ENCODE peak calls at places on chromosome 19, in five cellular contexts. S, Q, U, E and O are unnamed samples. For H3K4me1, the result is how much of the 10 kb centered on the place peaks cover.

GRCh38 chr19:9140159-9140874 is at the start of gene ZNF317:
- DNase-seq in E (peak), S (peak), U (peak), Q (peak), O (peak)

GRCh38 chr19:13154911-13155471 is 4.8 kb downstream of the IER2 start:
- DNase-seq in E (peak), Q (peak), U (peak), S (peak), O (peak)

GRCh38 chr19:4506449-4507149 is 11.7 kb downstream of the PLIN4 start:
- DNase-seq in S (no peak), U (no peak), Q (peak), E (no peak), O (no peak)

GRCh38 chr19:28581468-28581770 is 631.5 kb downstream of the UQCRFS1 start:
- DNase-seq in Q (no peak), S (no peak), E (no peak), U (no peak), O (no peak)

GRCh38 chr19:42250666-42251531 is 4.0 kb downstream of the ERF start:
- DNase-seq in U (peak), Q (peak), E (no peak), S (peak), O (no peak)

GRCh38 chr19:6801397-6802086 is 29.0 kb downstream of the VAV1 start:
- DNase-seq in S (peak), E (peak), Q (no peak), U (peak), O (peak)

GRCh38 chr19:39941615-39942507 is 7.4 kb upstream of the FCGBP start:
- DNase-seq in E (no peak), S (no peak), U (no peak), Q (peak), O (peak)

GRCh38 chr19:50908311-50908710 is 2.9 kb downstream of the KLK4 start:
- DNase-seq in U (no peak), E (no peak), Q (no peak), S (no peak), O (no peak)

GRCh38 chr19:46984077-46985010 is 35.3 kb upstream of the NPAS1 start:
- DNase-seq in U (no peak), E (no peak), Q (peak), S (no peak), O (no peak)

GRCh38 chr19:46372901-46373572 is 26.1 kb downstream of the PPP5C start:
- DNase-seq in E (no peak), S (peak), U (peak), Q (peak), O (no peak)

GRCh38 chr19:40390084-40390742 is at the start of gene HIPK4:
- DNase-seq in E (no peak), U (no peak), Q (no peak), S (no peak), O (no peak)

GRCh38 chr19:10010247-10010691 is at the start of gene COL5A3:
- DNase-seq in E (peak), Q (peak), U (peak), S (peak), O (no peak)

GRCh38 chr19:17121736-17122293 is 46.2 kb downstream of the MYO9B start:
- DNase-seq in S (peak), E (no peak), U (no peak), Q (peak), O (no peak)

GRCh38 chr19:5801796-5802616 is 2.9 kb upstream of the NRTN start:
- DNase-seq in E (no peak), Q (peak), U (no peak), S (no peak), O (no peak)

GRCh38 chr19:21474671-21475181 is 30.7 kb upstream of the ZNF429 start:
- DNase-seq in E (peak), S (peak), Q (peak), U (peak), O (peak)

GRCh38 chr19:33905937-33906577 is 109.4 kb downstream of the KCTD15 start:
- DNase-seq in E (peak), Q (no peak), S (peak), U (peak), O (no peak)

GRCh38 chr19:22919946-22920345 is 83.0 kb downstream of the ZNF728 start:
- DNase-seq in S (no peak), U (no peak), E (no peak), Q (no peak), O (no peak)

GRCh38 chr19:50921391-50922315 is 10.5 kb upstream of the KLK4 start:
- DNase-seq in U (no peak), E (no peak), S (peak), Q (no peak), O (no peak)

GRCh38 chr19:39508629-39509028 is 6.3 kb upstream of the SELENOV start:
- DNase-seq in E (no peak), S (no peak), U (no peak), Q (no peak), O (no peak)

GRCh38 chr19:40190891-40191835 is at the start of gene MAP3K10:
- DNase-seq in U (peak), E (peak), S (peak), Q (peak), O (peak)

GRCh38 chr19:44609219-44609618 is 4.1 kb upstream of the IGSF23 start:
- DNase-seq in S (no peak), Q (peak), E (no peak), U (no peak), O (no peak)

GRCh38 chr19:47369923-47370625 is 21.0 kb downstream of the DHX34 start:
- DNase-seq in U (no peak), S (no peak), E (no peak), Q (peak), O (no peak)

GRCh38 chr19:6161271-6161850 is 25.9 kb downstream of the ACSBG2 start:
- DNase-seq in S (no peak), E (peak), Q (no peak), U (no peak), O (peak)

GRCh38 chr19:17757125-17757524 is 5.8 kb downstream of the FCHO1 start:
- DNase-seq in Q (no peak), S (peak), E (peak), U (peak), O (no peak)

GRCh38 chr19:7743425-7743841 is 3.9 kb downstream of the CD209 start:
- DNase-seq in S (no peak), E (no peak), U (peak), Q (no peak), O (no peak)

GRCh38 chr19:49475191-49475932 is 1.3 kb downstream of the FLT3LG start:
- DNase-seq in Q (no peak), E (no peak), U (no peak), S (no peak), O (no peak)

GRCh38 chr19:57075801-57076492 is 43.8 kb upstream of the USP29 start:
- DNase-seq in Q (no peak), U (no peak), S (no peak), E (no peak), O (no peak)

GRCh38 chr19:57566396-57567256 is 7.0 kb upstream of the ZNF550 start:
- DNase-seq in S (no peak), Q (peak), E (no peak), U (no peak), O (no peak)

GRCh38 chr19:10112037-10112751 is 701 bp downstream of the P2RY11 start:
- DNase-seq in U (no peak), E (no peak), Q (peak), S (no peak), O (peak)

GRCh38 chr19:49855676-49856573 is 5.0 kb downstream of the PTOV1 start:
- DNase-seq in S (no peak), Q (no peak), E (peak), U (peak), O (no peak)

GRCh38 chr19:38617764-38618589 is at the start of gene MAP4K1:
- DNase-seq in Q (no peak), E (peak), S (no peak), U (peak), O (peak)

GRCh38 chr19:50837300-50837699 is 3.9 kb upstream of the KLK15 start:
- DNase-seq in E (peak), S (no peak), U (no peak), Q (no peak), O (no peak)

GRCh38 chr19:18208098-18208951 is 4.5 kb upstream of the RAB3A start:
- DNase-seq in S (no peak), U (peak), Q (peak), E (peak), O (peak)

GRCh38 chr19:37964109-37964508 is 57.1 kb downstream of the SIPA1L3 start:
- DNase-seq in E (no peak), Q (no peak), U (no peak), S (peak), O (no peak)

GRCh38 chr19:9130965-9131364 is 4.2 kb upstream of the OR7G3 start:
- DNase-seq in E (no peak), Q (peak), S (no peak), U (no peak), O (no peak)

GRCh38 chr19:15256708-15257331 is 24.6 kb upstream of the EPHX3 start:
- DNase-seq in U (no peak), E (no peak), Q (no peak), S (no peak), O (no peak)

DNA sequence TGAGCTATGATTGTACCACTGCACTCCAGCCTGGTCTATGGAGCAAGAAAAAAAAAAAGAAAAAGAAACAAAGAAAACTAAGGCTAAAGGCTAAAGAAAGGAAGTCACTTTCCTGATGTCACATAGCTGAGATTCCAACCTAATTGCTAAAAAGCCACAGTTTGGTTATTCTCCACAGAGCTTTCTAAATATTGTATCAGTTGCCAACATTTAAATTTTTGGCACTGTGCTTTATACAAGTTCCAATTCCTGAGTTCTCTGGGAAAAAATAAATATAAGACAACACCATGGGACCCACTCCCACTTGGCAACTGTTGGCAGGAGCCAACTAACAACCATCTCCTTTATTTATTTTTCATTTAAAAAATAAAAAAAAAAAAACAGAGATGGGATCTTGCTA is 11.2 kb upstream of the LYPD3 start:
- DNase-seq in U (no peak), S (no peak), E (no peak), Q (peak), O (no peak)
- H3K27ac ChIP-seq in U (no peak), S (peak), E (peak), Q (no peak), O (no peak)

DNA sequence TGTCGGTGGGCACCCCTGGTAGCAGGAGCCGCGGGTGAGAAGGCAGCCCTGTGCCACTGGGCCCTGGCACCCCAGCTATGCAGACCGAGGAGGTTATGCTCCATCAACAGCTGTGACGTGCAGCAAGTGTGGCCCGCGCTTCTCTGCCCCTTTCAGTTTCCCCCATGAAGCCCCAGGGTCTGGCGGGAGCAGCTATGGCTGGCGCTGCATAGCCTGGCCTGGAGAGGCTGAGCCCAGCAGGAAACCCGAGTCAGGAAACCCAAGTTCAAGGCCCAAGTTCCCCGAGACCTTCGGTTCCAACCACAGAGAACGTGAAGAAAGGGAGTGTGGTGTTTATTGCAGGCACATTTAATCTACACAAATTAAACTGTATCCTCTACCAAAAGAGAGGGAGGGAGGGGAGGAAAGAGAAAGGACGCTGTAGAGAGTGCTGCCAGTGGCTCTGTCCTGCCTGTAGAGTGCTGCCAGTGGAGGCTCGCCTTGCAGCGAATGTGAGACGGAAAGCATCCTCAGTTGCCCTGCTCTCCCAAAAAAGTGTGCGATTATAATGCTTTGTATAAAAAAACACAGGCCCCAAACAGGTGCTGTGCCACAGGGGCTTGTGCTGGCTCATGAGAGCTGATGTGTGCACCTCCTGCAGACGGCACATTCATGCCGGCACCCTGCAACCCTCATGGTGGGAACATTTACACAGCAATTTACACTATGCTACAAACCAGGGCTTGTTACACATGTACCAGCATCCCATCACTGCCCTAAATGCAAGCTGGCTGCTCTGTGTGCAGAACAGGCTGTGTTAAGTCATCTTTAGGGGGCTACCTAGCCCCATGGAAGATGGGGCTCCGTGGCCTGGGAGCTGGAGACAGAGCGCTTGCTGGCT is 16.3 kb downstream of the POP4 start:
- DNase-seq in E (no peak), U (no peak), S (no peak), Q (peak), O (peak)
- H3K4me1 ChIP-seq in E (under half), U (under half), S (under half), Q (under half), O (half or more)

GRCh38 chr19:3494051-3494450 is 6.4 kb downstream of the DOHH start:
- DNase-seq in Q (no peak), U (no peak), S (no peak), E (no peak), O (no peak)
- H3K27ac ChIP-seq in Q (no peak), U (no peak), S (no peak), E (no peak), O (no peak)

GRCh38 chr19:1416014-1416841 is 8.8 kb downstream of the DAZAP1 start:
- DNase-seq in Q (peak), U (no peak), E (no peak), S (no peak), O (no peak)
- H3K4me1 ChIP-seq in Q (half or more), U (under half), E (under half), S (half or more), O (under half)

GRCh38 chr19:53538378-53539109 is 599 bp downstream of the ZNF331 start:
- DNase-seq in Q (no peak), U (no peak), S (no peak), E (no peak), O (no peak)
- H3K27ac ChIP-seq in Q (no peak), U (peak), S (peak), E (peak), O (peak)

GRCh38 chr19:54905411-54905810 is 537 bp upstream of the NCR1 start:
- DNase-seq in Q (no peak), E (no peak), S (no peak), U (no peak), O (no peak)

GRCh38 chr19:54903303-54903702 is 2.6 kb upstream of the NCR1 start:
- DNase-seq in Q (no peak), S (no peak), U (no peak), E (no peak), O (no peak)

GRCh38 chr19:54905908-54906511 is at the start of gene NCR1:
- DNase-seq in Q (no peak), E (no peak), S (no peak), U (no peak), O (no peak)

GRCh38 chr19:54906819-54907218 is 871 bp downstream of the NCR1 start:
- DNase-seq in U (no peak), S (no peak), E (no peak), Q (no peak), O (no peak)
- H3K4me1 ChIP-seq in U (under half), S (under half), E (under half), Q (under half), O (under half)

GRCh38 chr19:55935206-55935605 is 3.1 kb upstream of the NLRP13 start:
- DNase-seq in U (no peak), Q (no peak), E (no peak), S (no peak), O (no peak)

GRCh38 chr19:55940306-55940705 is 7.3 kb upstream of the NLRP8 start:
- DNase-seq in Q (no peak), U (no peak), S (no peak), E (no peak), O (no peak)

DNA sequence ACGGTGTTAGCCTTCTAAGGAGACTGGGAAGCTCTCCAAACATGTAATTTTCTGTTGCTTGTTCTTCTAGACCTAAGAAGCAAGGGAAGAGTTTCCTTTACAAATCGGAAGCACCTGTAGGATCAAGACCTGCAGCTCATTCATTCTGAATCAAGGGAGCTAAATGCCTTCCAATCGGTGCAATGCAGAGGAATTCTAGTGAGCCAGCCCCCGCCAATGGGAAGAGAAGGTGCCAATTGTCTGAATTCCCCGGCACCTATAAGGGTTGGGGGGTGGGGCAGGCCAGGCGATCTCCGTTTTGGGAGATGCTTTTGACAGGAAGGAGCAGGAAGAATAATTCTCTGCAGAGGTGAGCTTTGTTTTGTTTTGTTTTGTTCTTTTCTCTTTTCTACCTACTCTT is 7.1 kb upstream of the NLRP13 start:
- DNase-seq in Q (no peak), U (no peak), S (no peak), E (no peak), O (no peak)
- H3K27ac ChIP-seq in Q (no peak), U (no peak), S (no peak), E (no peak), O (no peak)

GRCh38 chr19:2051771-2052704 is 994 bp upstream of the MKNK2 start:
- DNase-seq in Q (no peak), U (peak), S (no peak), E (peak), O (peak)

GRCh38 chr19:2048959-2049740 is 1.9 kb downstream of the MKNK2 start:
- DNase-seq in Q (peak), E (no peak), U (peak), S (peak), O (no peak)

GRCh38 chr19:2050991-2051770 is at the start of gene MKNK2:
- DNase-seq in S (peak), E (peak), Q (peak), U (peak), O (peak)

GRCh38 chr19:2049741-2050348 is 1.2 kb downstream of the MKNK2 start:
- DNase-seq in E (peak), Q (peak), U (peak), S (peak), O (peak)

DNA sequence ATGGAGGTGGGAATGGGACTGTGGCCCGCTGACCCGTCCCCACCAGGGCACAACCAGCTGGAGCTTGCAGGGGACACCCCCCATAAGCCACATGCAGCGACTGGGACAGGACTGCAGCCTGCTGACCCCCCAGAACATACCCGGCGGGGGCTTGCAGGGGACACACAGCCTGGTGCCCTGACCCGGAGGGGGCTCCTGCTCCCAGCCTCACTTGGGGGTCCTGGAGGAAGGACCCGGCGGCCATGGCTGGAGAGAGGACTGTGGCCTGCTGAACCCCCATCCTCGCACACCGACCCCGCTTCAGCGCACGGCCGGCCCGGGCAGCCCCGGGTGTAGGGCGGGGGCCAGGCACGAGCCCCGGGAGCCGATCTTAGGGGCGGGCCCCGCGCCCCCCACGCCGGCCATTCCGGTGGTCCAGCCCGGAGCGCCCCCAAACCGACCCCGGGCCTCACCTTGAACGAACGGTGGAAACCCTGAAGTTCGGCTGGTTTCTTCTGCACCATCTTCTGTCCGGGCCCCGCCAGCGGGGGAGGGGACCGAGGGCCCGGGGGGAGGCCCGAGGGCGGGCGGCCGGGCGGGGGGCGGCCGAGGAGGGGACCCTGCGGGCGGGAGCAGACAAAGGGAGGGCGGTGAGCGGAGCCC is 574 bp downstream of the MKNK2 start:
- DNase-seq in E (no peak), S (no peak), U (no peak), Q (no peak), O (no peak)
- H3K4me1 ChIP-seq in E (under half), S (half or more), U (under half), Q (under half), O (half or more)

DNA sequence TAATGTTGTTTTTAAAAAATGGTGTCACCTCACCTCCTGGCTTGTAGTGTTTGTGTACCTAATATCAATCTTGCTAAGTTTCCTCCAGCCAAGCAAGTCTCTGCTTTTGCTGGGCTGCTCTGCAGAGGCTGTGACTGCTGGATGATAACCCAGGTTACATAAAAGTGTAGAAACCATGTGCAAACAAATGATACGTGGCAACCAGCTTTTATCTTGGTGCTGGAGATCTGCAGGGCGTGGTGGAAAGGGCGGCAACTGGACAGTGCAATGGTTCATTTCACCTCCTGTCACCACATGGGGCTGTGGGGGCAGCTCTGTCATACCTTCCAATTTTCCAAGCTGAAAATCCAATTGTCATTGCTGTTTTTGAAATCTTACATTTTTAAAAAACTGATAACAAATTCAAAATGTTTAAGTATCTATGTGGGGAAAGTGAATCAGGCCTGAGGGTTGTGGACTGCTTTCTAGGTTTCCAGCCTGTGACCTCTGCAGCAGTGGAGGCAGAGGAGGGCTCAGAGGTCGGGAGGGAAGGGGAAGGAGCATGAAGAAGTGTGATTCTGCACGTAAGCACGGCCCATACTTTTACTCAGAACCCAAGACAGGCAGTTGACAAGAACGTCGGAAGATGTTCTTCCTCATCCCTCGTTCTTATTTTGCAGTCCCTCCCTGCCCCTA is 9.7 kb downstream of the GPR42 start:
- DNase-seq in U (no peak), S (no peak), Q (no peak), E (no peak), O (no peak)
- H3K27ac ChIP-seq in U (no peak), S (no peak), Q (no peak), E (no peak), O (peak)